ENCODE peak calls at places on chromosomes 11 and 22, in six cellular contexts. P is OCI-LY7, O is body of pancreas, Z is hepatocyte, X is psoas muscle, N is ovary. U is an unnamed sample. For H3K4me1, the result is how much of the 10 kb centered on the place peaks cover.

GRCh38 chr11:63720611-63721010 is 39.3 kb downstream of the RTN3 start:
- DNase-seq in P (no peak), O (no peak), Z (no peak), X (no peak), N (no peak), U (no peak)

GRCh38 chr11:79406376-79406775 is 34.5 kb downstream of the TENM4 start:
- DNase-seq in P (peak), O (no peak), Z (no peak), X (no peak), N (no peak), U (no peak)

GRCh38 chr22:26646158-26646557 is 11.2 kb upstream of the MIAT start:
- DNase-seq in P (no peak), O (no peak), Z (no peak), X (no peak), N (no peak), U (no peak)

GRCh38 chr11:69479591-69480271 is 1.7 kb upstream of the LINC01488 start:
- DNase-seq in P (no peak), O (peak), Z (peak), X (peak), N (no peak), U (no peak)

GRCh38 chr11:47020793-47021624 is 84.4 kb downstream of the CSTPP1 start:
- DNase-seq in P (no peak), O (no peak), Z (no peak), X (no peak), N (no peak), U (no peak)

GRCh38 chr11:559712-560304 is 730 bp downstream of the LMNTD2 start:
- DNase-seq in P (no peak), O (peak), Z (no peak), X (no peak), N (no peak), U (no peak)

GRCh38 chr22:46866591-46866990 is 104.1 kb downstream of the TBC1D22A start:
- DNase-seq in P (no peak), O (no peak), Z (no peak), X (no peak), N (no peak), U (no peak)

GRCh38 chr11:94134651-94135512 is 6.2 kb downstream of the PANX1 start:
- DNase-seq in P (no peak), O (peak), Z (peak), X (peak), N (peak), U (peak)

GRCh38 chr11:94154095-94154856 is 25.6 kb downstream of the PANX1 start:
- DNase-seq in P (no peak), O (no peak), Z (no peak), X (no peak), N (no peak), U (no peak)

GRCh38 chr22:48906177-48906835 is 921.4 kb downstream of the BRD1 start:
- DNase-seq in P (no peak), O (no peak), Z (no peak), X (no peak), N (no peak), U (no peak)

GRCh38 chr22:28594784-28595324 is 84.8 kb downstream of the TTC28 start:
- DNase-seq in P (peak), O (no peak), Z (peak), X (no peak), N (no peak), U (no peak)

GRCh38 chr22:29314074-29314473 is 1.4 kb downstream of the RASL10A start:
- DNase-seq in P (no peak), O (peak), Z (no peak), X (no peak), N (peak), U (no peak)

GRCh38 chr11:64349404-64349803 is 9.4 kb downstream of the CCDC88B start:
- DNase-seq in P (no peak), O (no peak), Z (peak), X (no peak), N (no peak), U (no peak)

DNA sequence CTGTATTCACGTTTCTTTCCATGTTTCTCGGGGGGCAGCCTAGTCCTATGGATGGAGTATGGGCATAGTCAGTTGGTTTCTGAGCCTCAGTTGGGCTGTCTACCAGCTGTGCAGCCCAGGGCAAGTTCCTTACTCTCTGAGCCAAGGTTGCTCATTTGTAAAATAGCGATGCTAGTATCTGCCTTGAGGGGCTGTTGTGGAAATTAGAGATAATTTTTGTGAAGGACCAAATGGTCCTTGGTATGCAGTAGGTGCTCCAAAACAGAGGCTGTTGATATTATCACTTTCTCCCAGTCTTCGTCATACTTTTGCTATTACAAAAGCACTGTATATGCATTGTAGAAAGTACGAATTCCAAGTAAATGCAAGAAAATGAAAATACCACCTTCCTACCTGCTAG is 82.7 kb upstream of the MYOD1 start:
- DNase-seq in P (no peak), O (no peak), Z (no peak), X (no peak), N (no peak), U (no peak)
- TF ChIP-seq CTCF in P (no peak), O (no peak), Z (no peak), X (no peak), N (no peak), U (no peak)

DNA sequence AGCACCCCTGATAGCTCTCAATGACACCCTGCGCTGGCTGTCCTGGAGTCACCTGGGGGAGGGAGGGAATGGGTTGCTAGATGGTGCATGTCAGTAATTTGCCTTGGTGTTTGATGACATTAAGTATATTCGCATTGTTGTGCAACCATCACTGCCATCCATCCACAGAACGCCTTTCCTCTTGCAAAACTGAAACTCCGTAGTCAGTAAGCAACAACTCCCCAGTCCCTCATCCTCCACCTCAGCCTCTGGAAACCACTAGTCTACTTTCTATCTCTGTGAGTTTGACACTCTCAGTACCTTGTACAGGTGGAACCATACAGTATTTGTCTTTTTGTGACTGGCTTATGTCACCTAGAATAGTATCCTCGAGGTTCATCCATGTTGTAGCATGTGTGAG is 62.6 kb downstream of the PKNOX2 start:
- DNase-seq in P (no peak), O (no peak), Z (no peak), X (no peak), N (no peak), U (no peak)
- H3K4me1 ChIP-seq in P (under half), O (under half), Z (under half), X (half or more), N (under half), U (under half)

DNA sequence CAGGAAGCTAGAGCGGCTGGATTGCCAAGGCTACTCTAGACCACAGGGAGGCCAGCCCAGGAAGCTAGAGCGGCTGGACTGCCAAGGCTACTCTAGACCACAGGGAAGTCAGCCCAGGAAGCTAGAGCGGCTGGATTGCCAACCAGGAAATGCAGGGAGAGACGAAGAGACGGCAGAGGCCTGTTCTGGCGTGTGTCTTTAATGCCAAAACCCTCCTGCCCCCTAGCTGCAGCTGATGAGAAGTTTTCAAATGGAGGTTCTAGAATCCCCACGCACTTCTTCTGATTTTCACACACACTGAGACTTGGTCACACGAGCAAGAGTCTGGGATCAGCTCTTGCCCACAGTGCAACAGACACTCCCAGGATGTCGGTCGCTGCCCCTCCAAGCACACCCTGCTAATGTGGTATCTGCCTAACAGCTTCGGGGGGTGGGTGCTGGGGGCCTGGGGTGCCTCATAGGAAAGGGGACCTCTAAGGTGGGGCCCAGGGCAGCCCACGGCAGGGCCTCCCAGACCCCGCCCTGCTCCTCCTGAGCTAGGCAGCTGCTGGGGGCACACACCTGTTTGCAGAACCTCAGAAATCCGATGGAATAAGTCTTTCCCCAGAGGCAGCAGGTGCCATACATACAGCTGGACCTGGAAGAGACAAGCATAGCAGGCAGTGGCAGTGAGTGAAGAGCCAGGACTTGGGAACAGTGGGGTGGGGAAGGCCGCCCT is 28.5 kb downstream of the MAFF start:
- DNase-seq in P (peak), O (peak), Z (peak), X (no peak), N (no peak), U (no peak)
- TF ChIP-seq CTCF in P (peak), O (no peak), Z (peak), X (peak), N (no peak), U (peak)

DNA sequence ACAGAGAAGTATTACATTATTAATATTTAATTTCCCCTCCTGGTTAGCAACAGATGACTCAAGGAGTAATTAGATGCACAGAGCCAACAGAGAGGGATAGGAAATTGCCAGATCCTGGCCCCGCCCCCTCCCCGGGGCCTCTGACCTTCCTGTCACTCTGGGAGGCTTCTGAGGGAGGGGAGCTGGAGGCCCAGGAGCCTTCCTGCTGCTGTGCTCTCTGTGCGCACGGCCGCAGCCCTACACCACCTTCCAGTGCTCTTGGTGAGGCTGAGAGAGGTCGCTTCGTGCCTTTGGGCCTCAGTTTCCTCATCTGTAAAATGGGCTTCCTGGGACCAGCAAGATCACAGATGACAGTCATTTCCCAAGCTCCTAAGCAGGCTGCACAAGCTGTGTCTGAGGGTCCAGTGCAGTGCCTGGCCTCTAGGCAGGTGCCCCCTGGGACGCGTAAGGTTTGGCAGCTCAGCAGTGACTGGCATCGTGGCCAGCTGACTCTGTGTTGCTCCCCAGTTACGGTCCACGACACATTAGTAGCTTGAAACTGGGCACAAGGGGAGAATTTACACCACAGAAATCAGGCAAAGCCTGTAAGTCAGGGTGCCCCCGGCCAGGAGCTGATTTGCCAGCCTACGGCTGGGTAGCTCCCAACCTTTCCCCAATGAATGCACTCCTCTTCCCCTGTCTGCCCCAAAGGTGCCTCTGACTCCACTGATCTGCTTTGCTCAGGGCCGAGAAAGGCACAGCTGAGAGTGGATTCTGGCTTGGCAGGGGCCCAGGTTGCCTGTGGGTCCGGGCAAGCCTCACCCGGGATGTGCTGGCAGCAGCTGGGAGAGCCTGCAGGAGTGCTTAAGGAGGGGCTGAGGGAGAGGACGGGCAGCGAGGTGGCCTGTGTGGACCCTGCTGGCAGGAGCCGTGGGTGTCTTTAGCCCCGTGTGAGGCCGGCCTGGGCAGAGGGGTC is 2.3 kb downstream of the ADORA2A start:
- DNase-seq in P (peak), O (peak), Z (no peak), X (no peak), N (no peak), U (no peak)
- H3K4me1 ChIP-seq in P (half or more), O (under half), Z (under half), X (under half), N (under half), U (under half)

GRCh38 chr22:19434829-19435580 is 2.7 kb downstream of the MRPL40 start:
- DNase-seq in P (peak), O (no peak), Z (no peak), X (no peak), N (no peak), U (no peak)

GRCh38 chr22:19432092-19432844 is at the start of gene MRPL40:
- DNase-seq in P (peak), O (peak), Z (peak), X (peak), N (peak), U (peak)

GRCh38 chr22:19431641-19432091 is at the start of gene HIRA:
- DNase-seq in P (peak), O (peak), Z (peak), X (peak), N (peak), U (peak)

GRCh38 chr22:19429950-19430889 is 1.3 kb downstream of the HIRA start:
- DNase-seq in P (peak), O (no peak), Z (peak), X (peak), N (no peak), U (no peak)

DNA sequence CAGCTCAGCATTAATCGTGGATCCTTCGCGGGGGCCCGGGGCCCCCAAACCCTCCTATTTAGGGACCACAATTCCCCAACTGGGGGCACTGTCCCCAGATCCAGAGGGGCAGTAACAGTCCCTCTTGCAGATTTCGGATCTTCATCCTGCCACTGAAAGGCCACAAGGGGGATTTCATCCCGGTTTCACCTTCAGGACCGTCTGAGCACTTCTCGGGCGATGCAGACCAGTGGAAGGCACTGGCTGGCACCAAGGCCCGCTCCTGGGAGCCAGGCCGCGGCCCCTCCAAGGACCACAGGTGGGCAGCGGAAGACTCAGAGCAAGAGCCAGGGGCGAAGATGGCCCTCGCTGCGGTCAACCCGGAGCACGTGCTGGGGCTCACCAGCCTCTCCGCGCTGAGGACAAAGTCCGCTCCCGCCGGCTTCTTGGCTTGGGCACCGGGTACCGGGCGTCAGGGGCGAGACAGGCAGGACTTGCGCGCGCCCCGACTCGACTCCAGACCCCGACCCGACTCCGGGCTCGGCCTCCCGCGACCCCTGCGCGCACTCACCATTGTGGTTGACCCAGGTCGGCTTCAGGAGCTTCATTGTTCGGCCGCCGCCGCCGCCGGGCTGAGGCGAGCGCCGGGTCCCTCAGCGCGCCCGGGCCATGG is 517 bp downstream of the HIRA start:
- DNase-seq in P (peak), O (peak), Z (peak), X (peak), N (peak), U (peak)
- TF ChIP-seq CTCF in P (peak), O (no peak), Z (peak), X (no peak), N (no peak), U (no peak)

GRCh38 chr11:122780296-122780949 is 57.9 kb upstream of the CRTAM start:
- DNase-seq in P (no peak), O (no peak), Z (no peak), X (no peak), N (no peak), U (no peak)
- H3K4me1 ChIP-seq in P (under half), O (under half), Z (under half), X (under half), N (under half), U (under half)

GRCh38 chr22:44931077-44931540 is 78.7 kb downstream of the PHF21B start:
- DNase-seq in P (no peak), O (no peak), Z (peak), X (peak), N (peak), U (peak)

GRCh38 chr22:44931766-44932165 is 78.0 kb downstream of the PHF21B start:
- DNase-seq in P (no peak), O (no peak), Z (no peak), X (no peak), N (no peak), U (no peak)

GRCh38 chr22:44933829-44934735 is 75.7 kb downstream of the PHF21B start:
- DNase-seq in P (no peak), O (no peak), Z (no peak), X (no peak), N (no peak), U (no peak)

GRCh38 chr22:44930711-44931035 is 79.1 kb downstream of the PHF21B start:
- DNase-seq in P (no peak), O (no peak), Z (no peak), X (no peak), N (no peak), U (no peak)

DNA sequence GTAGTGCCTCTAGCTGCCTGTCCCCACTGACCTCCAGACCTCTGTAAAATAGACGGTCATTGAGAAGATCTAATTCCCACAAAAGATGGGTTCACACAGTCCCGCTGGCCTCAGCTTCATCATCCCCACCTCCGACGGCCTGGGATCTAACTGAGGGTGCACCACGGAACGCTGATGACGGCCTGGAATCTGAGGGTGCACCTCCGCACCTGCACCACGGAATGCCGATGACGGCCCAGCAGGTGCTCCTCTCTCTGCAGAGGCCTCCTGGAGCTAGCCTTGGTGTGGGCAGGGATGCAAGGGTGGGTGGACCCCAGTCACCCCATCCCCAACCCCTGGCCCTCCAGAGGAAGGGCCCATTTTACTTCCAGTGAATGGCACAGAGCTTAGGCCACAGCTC is 77.3 kb downstream of the PHF21B start:
- DNase-seq in P (no peak), O (no peak), Z (no peak), X (no peak), N (no peak), U (no peak)
- TF ChIP-seq CTCF in P (no peak), O (no peak), Z (no peak), X (no peak), N (no peak), U (no peak)

GRCh38 chr11:86740628-86741488 is 59.5 kb upstream of the PRSS23 start:
- DNase-seq in P (no peak), O (peak), Z (peak), X (peak), N (peak), U (peak)

GRCh38 chr11:86743223-86744118 is 56.9 kb upstream of the PRSS23 start:
- DNase-seq in P (no peak), O (peak), Z (peak), X (peak), N (no peak), U (peak)

GRCh38 chr11:86741489-86742435 is 58.6 kb upstream of the PRSS23 start:
- DNase-seq in P (no peak), O (no peak), Z (peak), X (no peak), N (no peak), U (no peak)

GRCh38 chr11:86745571-86745970 is 54.8 kb upstream of the PRSS23 start:
- DNase-seq in P (no peak), O (no peak), Z (no peak), X (no peak), N (no peak), U (no peak)

GRCh38 chr11:86742436-86742805 is 57.9 kb upstream of the PRSS23 start:
- DNase-seq in P (no peak), O (no peak), Z (no peak), X (no peak), N (no peak), U (no peak)
- H3K4me1 ChIP-seq in P (under half), O (under half), Z (under half), X (under half), N (under half), U (under half)